ENCODE peak calls at places on chromosome 18, in eight cellular contexts. Y is HT-29; V is Calu3; Z is fibroblast of villous mesenchyme; E is heart right ventricle; U is G401; J is stimulated activated CD4-positive, alpha-beta T cell treated with anti-CD3 and anti-CD28 coated beads, Interleukin-15, amount 100 ng/mL, for 24 hours; Q is K562. C is an unnamed sample.

GRCh38 chr18:39834636-39835035 is 2120.4 kb upstream of the PIK3C3 start:
- DNase-seq in Y (no peak), V (no peak), Z (no peak), E (no peak), U (no peak), J (no peak), Q (no peak), C (no peak)

GRCh38 chr18:57518533-57518932 is 68.0 kb downstream of the FECH start:
- DNase-seq in Y (no peak), V (no peak), Z (no peak), E (no peak), U (no peak), J (no peak), Q (no peak), C (no peak)

GRCh38 chr18:43875496-43875895 is 598.2 kb upstream of the SYT4 start:
- DNase-seq in Y (no peak), V (no peak), Z (peak), E (no peak), U (no peak), J (no peak), Q (no peak), C (no peak)

GRCh38 chr18:70762812-70763211 is 474.0 kb downstream of the SOCS6 start:
- DNase-seq in Y (no peak), V (no peak), Z (no peak), E (no peak), U (no peak), J (no peak), Q (no peak), C (no peak)

GRCh38 chr18:61838521-61838920 is 54.3 kb downstream of the RNF152 start:
- DNase-seq in Y (no peak), V (no peak), Z (no peak), E (no peak), U (no peak), J (no peak), Q (no peak), C (no peak)

GRCh38 chr18:33421225-33421624 is 19.3 kb downstream of the CCDC178 start:
- DNase-seq in Y (no peak), V (no peak), Z (no peak), E (no peak), U (no peak), J (no peak), Q (no peak), C (no peak)

GRCh38 chr18:48792611-48793368 is 158.0 kb downstream of the SMAD7 start:
- DNase-seq in Y (no peak), V (no peak), Z (no peak), E (no peak), U (no peak), J (no peak), Q (no peak), C (no peak)

GRCh38 chr18:76875390-76876330 is 53.3 kb downstream of the ZNF236 start:
- DNase-seq in Y (peak), V (peak), Z (peak), E (peak), U (peak), J (peak), Q (peak), C (peak)

GRCh38 chr18:25453556-25454269 is 101.7 kb upstream of the ZNF521 start:
- DNase-seq in Y (no peak), V (no peak), Z (peak), E (no peak), U (no peak), J (no peak), Q (no peak), C (no peak)

GRCh38 chr18:79241755-79242154 is 154.0 kb upstream of the NFATC1 start:
- DNase-seq in Y (no peak), V (no peak), Z (no peak), E (no peak), U (no peak), J (no peak), Q (no peak), C (no peak)

GRCh38 chr18:79199691-79200374 is 130.6 kb downstream of the ATP9B start:
- DNase-seq in Y (no peak), V (no peak), Z (peak), E (no peak), U (no peak), J (no peak), Q (no peak), C (peak)

GRCh38 chr18:63708650-63709049 is 5.9 kb downstream of the SERPINB11 start:
- DNase-seq in Y (no peak), V (no peak), Z (peak), E (no peak), U (no peak), J (no peak), Q (no peak), C (no peak)

GRCh38 chr18:57918601-57919000 is 115.5 kb upstream of the ATP8B1 start:
- DNase-seq in Y (no peak), V (no peak), Z (no peak), E (no peak), U (no peak), J (no peak), Q (no peak), C (no peak)

GRCh38 chr18:45014047-45014501 is 333.4 kb downstream of the SETBP1 start:
- DNase-seq in Y (no peak), V (peak), Z (peak), E (no peak), U (no peak), J (no peak), Q (no peak), C (peak)

C was measured in MCF 10A.